ENCODE peak calls at places on chromosomes 12 and 14, in six cellular contexts. E is occipital lobe; G is germinal center; K is activated CD4-positive, alpha-beta T cell treated with anti-CD3 and anti-CD28 coated beads for 24 hours; X is COR-L47; F is Panc1. B is an unnamed sample.

GRCh38 chr14:105485720-105486332 is 860 bp upstream of the CRIP1 start:
- DNase-seq in G (no peak), K (no peak), X (no peak), F (no peak), E (no peak), B (no peak)

GRCh38 chr12:109462868-109463692 is 14.0 kb downstream of the KCTD10 start:
- DNase-seq in G (no peak), X (no peak), F (peak), K (no peak), E (no peak), B (no peak)

GRCh38 chr12:116609715-116610114 is 50.5 kb downstream of the MAP1LC3B2 start:
- DNase-seq in F (no peak), K (no peak), G (no peak), X (no peak), E (no peak), B (no peak)

GRCh38 chr12:128325646-128326045 is 58.7 kb downstream of the TMEM132C start:
- DNase-seq in K (no peak), X (no peak), E (no peak), F (no peak), G (no peak), B (no peak)

GRCh38 chr12:63862187-63863107 is 17.9 kb downstream of the SRGAP1 start:
- DNase-seq in E (no peak), G (no peak), F (peak), X (no peak), K (no peak), B (no peak)

GRCh38 chr14:60756847-60757246 is 22.3 kb downstream of the MNAT1 start:
- DNase-seq in X (no peak), K (no peak), F (no peak), G (no peak), E (no peak), B (no peak)

GRCh38 chr12:15863984-15864383 is 18.2 kb upstream of the STRAP start:
- DNase-seq in F (no peak), G (no peak), E (no peak), K (no peak), X (no peak), B (no peak)

GRCh38 chr14:24129410-24129998 is 955 bp upstream of the FITM1 start:
- DNase-seq in E (no peak), G (no peak), K (no peak), X (no peak), F (no peak), B (no peak)

GRCh38 chr12:47075192-47076084 is 4.0 kb upstream of the PCED1B start:
- DNase-seq in G (no peak), K (no peak), F (no peak), X (no peak), E (no peak), B (no peak)

GRCh38 chr12:129052373-129052772 is 199.1 kb downstream of the GLT1D1 start:
- DNase-seq in F (no peak), X (no peak), G (no peak), K (no peak), E (no peak), B (no peak)

GRCh38 chr14:73283592-73284379 is 46.5 kb downstream of the PAPLN start:
- DNase-seq in K (no peak), E (no peak), F (no peak), G (no peak), X (no peak), B (peak)

GRCh38 chr12:131120831-131121271 is 167.1 kb downstream of the ADGRD1 start:
- DNase-seq in K (no peak), G (no peak), F (no peak), E (no peak), X (no peak), B (no peak)

GRCh38 chr12:68222336-68222735 is 3.3 kb downstream of the IL26 start:
- DNase-seq in X (peak), G (no peak), F (no peak), E (no peak), K (no peak), B (no peak)

GRCh38 chr14:61178226-61179060 is 102.7 kb downstream of the TMEM30B start:
- DNase-seq in X (no peak), F (peak), K (peak), G (no peak), E (no peak), B (no peak)